ENCODE peak calls at places on chromosome 14, in ten cellular contexts. One of them, this sample, is unnamed.

GRCh38 chr14:56474419-56475022 is 105.1 kb upstream of the TMEM260 start:
- DNase-seq in heart right ventricle: no peak
- DNase-seq in SK-N-SH: peak; percentile 43
- DNase-seq in upper lobe of right lung: no peak
- DNase-seq in transverse colon: no peak
- DNase-seq in cardiac muscle cell: peak; percentile 67
- DNase-seq in kidney epithelial cell: no peak
- DNase-seq in aorta: no peak
- DNase-seq in ovary: no peak
- DNase-seq in GM23338: peak; percentile 75
- DNase-seq in this sample: no peak

GRCh38 chr14:31770271-31770670 is 209.1 kb downstream of the NUBPL start:
- DNase-seq in ovary: no peak
- DNase-seq in kidney epithelial cell: no peak
- DNase-seq in SK-N-SH: no peak
- DNase-seq in cardiac muscle cell: no peak
- DNase-seq in heart right ventricle: no peak
- DNase-seq in GM23338: no peak
- DNase-seq in upper lobe of right lung: no peak
- DNase-seq in aorta: peak; percentile 49
- DNase-seq in transverse colon: no peak
- DNase-seq in this sample: no peak

GRCh38 chr14:105387530-105387922 is 10.8 kb upstream of the TEX22 start:
- DNase-seq in SK-N-SH: no peak
- DNase-seq in ovary: no peak
- DNase-seq in heart right ventricle: no peak
- DNase-seq in kidney epithelial cell: no peak
- DNase-seq in transverse colon: no peak
- DNase-seq in upper lobe of right lung: no peak
- DNase-seq in cardiac muscle cell: no peak
- DNase-seq in GM23338: no peak
- DNase-seq in aorta: peak; percentile 41
- DNase-seq in this sample: no peak

GRCh38 chr14:91873476-91874265 is 6.3 kb upstream of the TC2N start:
- DNase-seq in heart right ventricle: no peak
- DNase-seq in SK-N-SH: no peak
- DNase-seq in transverse colon: peak; percentile 59
- DNase-seq in aorta: no peak
- DNase-seq in ovary: no peak
- DNase-seq in kidney epithelial cell: peak; percentile 61
- DNase-seq in upper lobe of right lung: no peak
- DNase-seq in cardiac muscle cell: no peak
- DNase-seq in GM23338: no peak
- DNase-seq in this sample: no peak

GRCh38 chr14:100450049-100450448 is 126.9 kb downstream of the SLC25A47 start:
- DNase-seq in transverse colon: no peak
- DNase-seq in upper lobe of right lung: no peak
- DNase-seq in aorta: no peak
- DNase-seq in GM23338: no peak
- DNase-seq in ovary: no peak
- DNase-seq in kidney epithelial cell: no peak
- DNase-seq in cardiac muscle cell: no peak
- DNase-seq in SK-N-SH: no peak
- DNase-seq in heart right ventricle: no peak
- DNase-seq in this sample: no peak

GRCh38 chr14:63276492-63277342 is 42.0 kb downstream of the GPHB5 start:
- DNase-seq in upper lobe of right lung: no peak
- DNase-seq in transverse colon: no peak
- DNase-seq in heart right ventricle: no peak
- DNase-seq in GM23338: peak; percentile 78
- DNase-seq in aorta: no peak
- DNase-seq in cardiac muscle cell: peak; percentile 56
- DNase-seq in ovary: no peak
- DNase-seq in kidney epithelial cell: peak; percentile 5
- DNase-seq in SK-N-SH: peak; percentile 48
- DNase-seq in this sample: peak; percentile 10

GRCh38 chr14:54398028-54398368 is 1.2 kb downstream of the CDKN3 start:
- DNase-seq in cardiac muscle cell: no peak
- DNase-seq in heart right ventricle: no peak
- DNase-seq in transverse colon: no peak
- DNase-seq in kidney epithelial cell: no peak
- DNase-seq in SK-N-SH: no peak
- DNase-seq in aorta: no peak
- DNase-seq in ovary: no peak
- DNase-seq in upper lobe of right lung: no peak
- DNase-seq in GM23338: no peak
- DNase-seq in this sample: no peak

GRCh38 chr14:101230161-101230850 is 326.8 kb upstream of the RTL1 start:
- DNase-seq in cardiac muscle cell: no peak
- DNase-seq in ovary: no peak
- DNase-seq in transverse colon: no peak
- DNase-seq in GM23338: peak; percentile 13
- DNase-seq in heart right ventricle: no peak
- DNase-seq in aorta: peak; percentile 27
- DNase-seq in upper lobe of right lung: no peak
- DNase-seq in kidney epithelial cell: no peak
- DNase-seq in SK-N-SH: peak; percentile 89
- DNase-seq in this sample: no peak

GRCh38 chr14:57085801-57086200 is 182.9 kb downstream of the EXOC5 start:
- DNase-seq in kidney epithelial cell: no peak
- DNase-seq in upper lobe of right lung: no peak
- DNase-seq in cardiac muscle cell: peak; percentile 47
- DNase-seq in aorta: no peak
- DNase-seq in ovary: no peak
- DNase-seq in GM23338: no peak
- DNase-seq in SK-N-SH: peak; percentile 9
- DNase-seq in heart right ventricle: no peak
- DNase-seq in transverse colon: no peak
- DNase-seq in this sample: no peak

GRCh38 chr14:47300801-47301200 is 374.6 kb downstream of the MDGA2 start:
- DNase-seq in ovary: no peak
- DNase-seq in SK-N-SH: no peak
- DNase-seq in transverse colon: no peak
- DNase-seq in kidney epithelial cell: peak; percentile 19
- DNase-seq in heart right ventricle: no peak
- DNase-seq in aorta: no peak
- DNase-seq in cardiac muscle cell: no peak
- DNase-seq in upper lobe of right lung: no peak
- DNase-seq in GM23338: peak; percentile 17
- DNase-seq in this sample: no peak

GRCh38 chr14:31038521-31039166 is 12.5 kb upstream of the STRN3 start:
- DNase-seq in transverse colon: no peak
- DNase-seq in upper lobe of right lung: no peak
- DNase-seq in SK-N-SH: peak; percentile 25
- DNase-seq in kidney epithelial cell: no peak
- DNase-seq in cardiac muscle cell: no peak
- DNase-seq in heart right ventricle: no peak
- DNase-seq in ovary: no peak
- DNase-seq in aorta: no peak
- DNase-seq in GM23338: no peak
- DNase-seq in this sample: no peak

GRCh38 chr14:23439107-23439835 is 3.8 kb upstream of the MYH7 start:
- DNase-seq in transverse colon: no peak
- DNase-seq in upper lobe of right lung: no peak
- DNase-seq in cardiac muscle cell: no peak
- DNase-seq in GM23338: no peak
- DNase-seq in kidney epithelial cell: no peak
- DNase-seq in heart right ventricle: no peak
- DNase-seq in SK-N-SH: no peak
- DNase-seq in ovary: no peak
- DNase-seq in aorta: no peak
- DNase-seq in this sample: no peak

GRCh38 chr14:64880382-64881121 is 845 bp upstream of the SPTB start:
- DNase-seq in ovary: peak; percentile 15
- DNase-seq in cardiac muscle cell: peak; percentile 69
- DNase-seq in transverse colon: peak; percentile 43
- DNase-seq in heart right ventricle: peak; percentile 35
- DNase-seq in SK-N-SH: peak; percentile 89
- DNase-seq in upper lobe of right lung: peak; percentile 78
- DNase-seq in GM23338: peak; percentile 88
- DNase-seq in aorta: peak; percentile 64
- DNase-seq in kidney epithelial cell: no peak
- DNase-seq in this sample: no peak

GRCh38 chr14:54256156-54256555 is 140.7 kb upstream of the CDKN3 start:
- DNase-seq in cardiac muscle cell: no peak
- DNase-seq in ovary: no peak
- DNase-seq in transverse colon: no peak
- DNase-seq in SK-N-SH: no peak
- DNase-seq in kidney epithelial cell: no peak
- DNase-seq in aorta: no peak
- DNase-seq in heart right ventricle: no peak
- DNase-seq in GM23338: no peak
- DNase-seq in upper lobe of right lung: no peak
- DNase-seq in this sample: no peak

GRCh38 chr14:28783593-28784143 is 17.1 kb downstream of the FOXG1 start:
- DNase-seq in GM23338: no peak
- DNase-seq in heart right ventricle: no peak
- DNase-seq in aorta: no peak
- DNase-seq in upper lobe of right lung: no peak
- DNase-seq in SK-N-SH: no peak
- DNase-seq in ovary: no peak
- DNase-seq in kidney epithelial cell: no peak
- DNase-seq in cardiac muscle cell: no peak
- DNase-seq in transverse colon: no peak
- DNase-seq in this sample: no peak
- H3K4me3 ChIP-seq in GM23338: peak overlapping the region; percentile 59
- H3K4me3 ChIP-seq in heart right ventricle: no peak overlapping the region
- H3K4me3 ChIP-seq in aorta: no peak overlapping the region
- H3K4me3 ChIP-seq in upper lobe of right lung: no peak overlapping the region
- H3K4me3 ChIP-seq in SK-N-SH: no peak overlapping the region
- H3K4me3 ChIP-seq in ovary: no peak overlapping the region
- H3K4me3 ChIP-seq in kidney epithelial cell: no peak overlapping the region
- H3K4me3 ChIP-seq in cardiac muscle cell: no peak overlapping the region
- H3K4me3 ChIP-seq in transverse colon: no peak overlapping the region
- H3K4me3 ChIP-seq in this sample: no peak overlapping the region

GRCh38 chr14:76313303-76313702 is 62.6 kb upstream of the ESRRB start:
- DNase-seq in cardiac muscle cell: no peak
- DNase-seq in kidney epithelial cell: no peak
- DNase-seq in aorta: no peak
- DNase-seq in heart right ventricle: no peak
- DNase-seq in SK-N-SH: no peak
- DNase-seq in GM23338: peak; percentile 55
- DNase-seq in transverse colon: no peak
- DNase-seq in ovary: no peak
- DNase-seq in upper lobe of right lung: peak; percentile 2
- DNase-seq in this sample: no peak
- H3K4me3 ChIP-seq in cardiac muscle cell: no peak overlapping the region
- H3K4me3 ChIP-seq in kidney epithelial cell: no peak overlapping the region
- H3K4me3 ChIP-seq in aorta: no peak overlapping the region
- H3K4me3 ChIP-seq in heart right ventricle: no peak overlapping the region
- H3K4me3 ChIP-seq in SK-N-SH: no peak overlapping the region
- H3K4me3 ChIP-seq in GM23338: peak overlapping the region; percentile 43
- H3K4me3 ChIP-seq in transverse colon: no peak overlapping the region
- H3K4me3 ChIP-seq in ovary: no peak overlapping the region
- H3K4me3 ChIP-seq in upper lobe of right lung: no peak overlapping the region
- H3K4me3 ChIP-seq in this sample: no peak overlapping the region

DNA sequence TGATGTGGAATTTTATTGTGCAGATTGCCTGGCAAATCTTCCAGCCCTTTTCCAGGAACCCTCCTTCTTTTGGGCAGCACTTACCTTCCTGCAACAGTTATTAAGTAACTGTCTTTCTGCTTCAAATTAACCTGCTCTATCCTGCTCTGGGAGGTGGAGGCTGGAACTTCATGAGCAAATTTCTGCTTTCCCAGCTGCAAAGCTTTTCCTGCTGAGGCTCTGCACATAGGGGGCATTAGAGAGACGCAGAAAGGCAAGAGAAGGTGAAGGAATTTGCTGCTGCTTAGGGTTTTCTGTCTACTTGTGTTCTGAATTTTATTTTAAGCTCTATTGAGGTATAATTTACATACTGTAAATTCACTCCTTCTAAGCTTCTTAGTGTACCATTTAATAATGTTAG is 259.2 kb downstream of the PCNX1 start:
- DNase-seq in cardiac muscle cell: peak; percentile 46
- DNase-seq in SK-N-SH: peak; percentile 70
- DNase-seq in kidney epithelial cell: peak; percentile 35
- DNase-seq in ovary: no peak
- DNase-seq in upper lobe of right lung: no peak
- DNase-seq in GM23338: peak; percentile 86
- DNase-seq in transverse colon: peak; percentile 34
- DNase-seq in aorta: no peak
- DNase-seq in heart right ventricle: no peak
- DNase-seq in this sample: peak; percentile 57
- H3K4me3 ChIP-seq in cardiac muscle cell: no peak overlapping the region
- H3K4me3 ChIP-seq in SK-N-SH: no peak overlapping the region
- H3K4me3 ChIP-seq in kidney epithelial cell: no peak overlapping the region
- H3K4me3 ChIP-seq in ovary: no peak overlapping the region
- H3K4me3 ChIP-seq in upper lobe of right lung: no peak overlapping the region
- H3K4me3 ChIP-seq in GM23338: no peak overlapping the region
- H3K4me3 ChIP-seq in transverse colon: no peak overlapping the region
- H3K4me3 ChIP-seq in aorta: no peak overlapping the region
- H3K4me3 ChIP-seq in heart right ventricle: no peak overlapping the region
- H3K4me3 ChIP-seq in this sample: no peak overlapping the region

GRCh38 chr14:96576937-96577336 is 74.8 kb downstream of the PAPOLA start:
- DNase-seq in aorta: no peak
- DNase-seq in GM23338: no peak
- DNase-seq in upper lobe of right lung: no peak
- DNase-seq in SK-N-SH: no peak
- DNase-seq in transverse colon: no peak
- DNase-seq in ovary: no peak
- DNase-seq in cardiac muscle cell: no peak
- DNase-seq in heart right ventricle: no peak
- DNase-seq in kidney epithelial cell: no peak
- DNase-seq in this sample: no peak

GRCh38 chr14:96579855-96580254 is 77.7 kb downstream of the PAPOLA start:
- DNase-seq in heart right ventricle: no peak
- DNase-seq in aorta: no peak
- DNase-seq in cardiac muscle cell: no peak
- DNase-seq in transverse colon: no peak
- DNase-seq in upper lobe of right lung: no peak
- DNase-seq in GM23338: no peak
- DNase-seq in ovary: no peak
- DNase-seq in SK-N-SH: no peak
- DNase-seq in kidney epithelial cell: no peak
- DNase-seq in this sample: no peak

GRCh38 chr14:96578619-96579018 is 76.4 kb downstream of the PAPOLA start:
- DNase-seq in transverse colon: no peak
- DNase-seq in kidney epithelial cell: no peak
- DNase-seq in heart right ventricle: no peak
- DNase-seq in ovary: no peak
- DNase-seq in upper lobe of right lung: no peak
- DNase-seq in SK-N-SH: no peak
- DNase-seq in aorta: no peak
- DNase-seq in cardiac muscle cell: no peak
- DNase-seq in GM23338: no peak
- DNase-seq in this sample: no peak

GRCh38 chr14:96581026-96581425 is 78.8 kb downstream of the PAPOLA start:
- DNase-seq in transverse colon: no peak
- DNase-seq in upper lobe of right lung: no peak
- DNase-seq in ovary: no peak
- DNase-seq in kidney epithelial cell: no peak
- DNase-seq in cardiac muscle cell: no peak
- DNase-seq in SK-N-SH: no peak
- DNase-seq in GM23338: no peak
- DNase-seq in aorta: no peak
- DNase-seq in heart right ventricle: no peak
- DNase-seq in this sample: no peak

DNA sequence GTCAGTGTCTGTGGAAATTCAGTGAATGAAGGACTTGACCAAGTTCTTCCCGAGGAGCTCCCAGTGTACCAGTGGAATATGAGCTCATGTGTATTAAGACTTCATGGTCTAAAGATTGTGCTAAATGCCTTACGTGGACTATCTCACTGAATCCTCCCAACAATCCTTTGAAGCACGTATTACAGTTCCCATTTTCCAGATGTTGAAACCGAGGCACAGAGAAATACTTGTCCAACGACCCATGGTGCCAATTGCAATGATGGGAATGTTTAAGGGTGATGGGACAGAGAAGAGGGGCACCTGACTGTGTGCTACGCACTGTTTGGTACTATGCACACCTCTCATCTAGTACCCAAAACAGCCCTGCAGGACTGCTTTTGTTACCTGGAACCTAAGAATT is 77.2 kb downstream of the PAPOLA start:
- DNase-seq in SK-N-SH: no peak
- DNase-seq in kidney epithelial cell: no peak
- DNase-seq in cardiac muscle cell: no peak
- DNase-seq in transverse colon: no peak
- DNase-seq in GM23338: no peak
- DNase-seq in aorta: no peak
- DNase-seq in heart right ventricle: no peak
- DNase-seq in upper lobe of right lung: no peak
- DNase-seq in ovary: no peak
- DNase-seq in this sample: no peak
- H3K4me3 ChIP-seq in SK-N-SH: no peak overlapping the region
- H3K4me3 ChIP-seq in kidney epithelial cell: no peak overlapping the region
- H3K4me3 ChIP-seq in cardiac muscle cell: no peak overlapping the region
- H3K4me3 ChIP-seq in transverse colon: no peak overlapping the region
- H3K4me3 ChIP-seq in GM23338: no peak overlapping the region
- H3K4me3 ChIP-seq in aorta: no peak overlapping the region
- H3K4me3 ChIP-seq in heart right ventricle: no peak overlapping the region
- H3K4me3 ChIP-seq in upper lobe of right lung: no peak overlapping the region
- H3K4me3 ChIP-seq in ovary: no peak overlapping the region
- H3K4me3 ChIP-seq in this sample: no peak overlapping the region

This sample was measured in skeletal muscle cell.